ENCODE peak calls at places on chromosomes 13 and 19, in six cellular contexts. U is right lobe of liver, G is esophagus squamous epithelium, J is ascending aorta, T is upper lobe of right lung, Q is GM23338. D is an unnamed sample.
A peak's percentile ranks its signal among the peaks of the same experiment; 100 is the strongest.

GRCh38 chr13:110760611-110761010 is 47.1 kb downstream of the ING1 start:
- DNase-seq in U (no peak), G (no peak), J (no peak), T (no peak), Q (no peak), D (no peak)

GRCh38 chr13:73532582-73532981 is 473.8 kb downstream of the KLF5 start:
- DNase-seq in U (no peak), G (no peak), J (no peak), T (no peak), Q (no peak), D (no peak)

GRCh38 chr19:50432221-50432626 is 468 bp upstream of the MYBPC2 start:
- DNase-seq in U (no peak), G (no peak), J (no peak), T (no peak), Q (peak; percentile 69), D (no peak)

GRCh38 chr13:36261011-36261410 is 36.6 kb downstream of the CCDC169 start:
- DNase-seq in U (no peak), G (no peak), J (no peak), T (no peak), Q (no peak), D (no peak)

GRCh38 chr13:112118451-112119064 is 51.6 kb downstream of the SOX1 start:
- DNase-seq in U (no peak), G (no peak), J (no peak), T (no peak), Q (no peak), D (no peak)

GRCh38 chr13:112165712-112166111 is 98.8 kb downstream of the SOX1 start:
- DNase-seq in U (no peak), G (no peak), J (no peak), T (peak; percentile 29), Q (peak; percentile 14), D (no peak)

GRCh38 chr13:54758795-54759194 is 1730.2 kb downstream of the OLFM4 start:
- DNase-seq in U (no peak), G (no peak), J (no peak), T (no peak), Q (peak; percentile 24), D (no peak)

GRCh38 chr13:46687810-46688209 is 109.2 kb downstream of the ESD start:
- DNase-seq in U (peak; percentile 39), G (no peak), J (no peak), T (no peak), Q (peak; percentile 80), D (no peak)

GRCh38 chr19:38736036-38736412 is 8.2 kb downstream of the CAPN12 start:
- DNase-seq in U (peak; percentile 75), G (no peak), J (no peak), T (peak; percentile 84), Q (peak; percentile 58), D (no peak)
- H3K4me3 ChIP-seq in U (peak overlapping the region; percentile 54), G (peak overlapping the region; percentile 50), J (peak overlapping the region; percentile 63), T (peak overlapping the region; percentile 42), Q (peak overlapping the region; percentile 61), D (peak overlapping the region; percentile 32)

GRCh38 chr19:48814895-48815294 is 4.1 kb upstream of the BCAT2 start:
- DNase-seq in U (no peak), G (no peak), J (no peak), T (no peak), Q (peak; percentile 55), D (no peak)

GRCh38 chr19:48817585-48818124 is 6.8 kb upstream of the BCAT2 start:
- DNase-seq in U (no peak), G (no peak), J (no peak), T (no peak), Q (no peak), D (no peak)

GRCh38 chr19:48813123-48813911 is 2.5 kb upstream of the BCAT2 start:
- DNase-seq in U (no peak), G (no peak), J (no peak), T (no peak), Q (peak; percentile 69), D (no peak)

GRCh38 chr19:48818234-48818823 is 7.5 kb upstream of the BCAT2 start:
- DNase-seq in U (no peak), G (no peak), J (no peak), T (peak; percentile 83), Q (no peak), D (no peak)

GRCh38 chr19:48815870-48816501 is 5.2 kb upstream of the BCAT2 start:
- DNase-seq in U (no peak), G (no peak), J (no peak), T (no peak), Q (peak; percentile 63), D (no peak)
- TF ChIP-seq CTCF in U (no peak), G (no peak), J (no peak), T (no peak), Q (no peak), D (peak; percentile 15)

GRCh38 chr19:47109541-47110375 is 3.8 kb downstream of the ZC3H4 start:
- DNase-seq in U (no peak), G (no peak), J (no peak), T (no peak), Q (peak; percentile 52), D (no peak)
- H3K4me3 ChIP-seq in U (peak overlapping the region; percentile 95), G (peak overlapping the region; percentile 98), J (peak overlapping the region; percentile 87), T (peak overlapping the region; percentile 88), Q (peak overlapping the region; percentile 92), D (peak overlapping the region; percentile 96)

GRCh38 chr13:84845875-84846619 is 953.2 kb downstream of the SLITRK6 start:
- DNase-seq in U (no peak), G (no peak), J (no peak), T (no peak), Q (no peak), D (no peak)
- TF ChIP-seq CTCF in U (no peak), G (no peak), J (no peak), T (no peak), Q (no peak), D (no peak)

DNA sequence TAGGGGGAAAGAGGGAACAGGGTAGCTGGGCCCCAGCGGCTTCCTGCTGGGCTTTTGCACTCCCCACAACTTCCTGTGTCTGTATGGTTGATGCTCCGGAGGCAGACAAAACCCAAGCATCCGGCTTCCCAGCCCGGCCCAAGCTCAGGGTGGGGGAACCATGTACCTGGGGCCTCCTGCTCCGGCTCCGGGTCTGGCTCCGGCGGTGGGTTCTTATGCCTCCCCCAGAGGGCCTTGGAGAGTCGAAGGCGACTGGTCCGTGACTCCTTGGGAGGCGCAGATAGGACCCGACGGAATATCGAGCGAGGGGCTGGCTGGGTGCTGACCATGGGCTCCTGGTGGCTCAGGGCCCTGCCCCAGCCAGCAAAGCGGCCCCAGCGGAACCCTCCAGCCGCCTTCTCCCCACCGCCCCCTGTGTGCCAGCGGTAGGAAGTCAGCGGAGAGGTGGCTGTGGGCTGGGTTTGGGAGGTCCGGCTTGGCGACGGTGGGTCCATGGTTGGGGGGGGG is 426 bp downstream of the RASAL3 start:
- DNase-seq in U (peak; percentile 45), G (peak; percentile 20), J (no peak), T (no peak), Q (peak; percentile 59), D (peak; percentile 40)
- H3K4me3 ChIP-seq in U (peak overlapping the region; percentile 44), G (peak overlapping the region; percentile 47), J (peak overlapping the region; percentile 50), T (peak overlapping the region; percentile 56), Q (peak overlapping the region; percentile 50), D (peak overlapping the region; percentile 90)

DNA sequence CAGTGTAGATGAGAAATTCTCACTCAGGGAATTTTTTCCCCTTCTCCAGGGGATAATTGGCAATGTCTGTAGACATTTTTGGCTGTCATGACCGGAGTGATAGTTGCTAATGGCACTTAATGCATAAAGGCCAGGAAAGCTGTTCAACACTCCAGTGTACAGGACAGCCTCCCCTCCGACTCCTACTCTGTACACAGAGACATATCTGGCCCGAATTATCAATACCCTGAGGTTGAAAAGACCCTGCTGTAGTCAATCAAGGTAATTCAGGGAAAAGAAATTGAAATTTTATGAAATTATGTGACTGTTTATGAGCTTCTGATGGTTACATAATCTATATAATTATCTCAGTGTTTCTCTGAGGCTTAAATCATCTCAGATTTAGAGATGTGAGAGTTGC is 720.7 kb downstream of the OLFM4 start:
- DNase-seq in U (no peak), G (no peak), J (no peak), T (no peak), Q (no peak), D (no peak)
- TF ChIP-seq CTCF in U (no peak), G (no peak), J (no peak), T (no peak), Q (no peak), D (no peak)

GRCh38 chr13:30375436-30375835 is 46.9 kb upstream of the UBE2L5 start:
- DNase-seq in U (no peak), G (no peak), J (no peak), T (no peak), Q (no peak), D (no peak)

GRCh38 chr13:30370916-30371521 is 51.3 kb upstream of the UBE2L5 start:
- DNase-seq in U (no peak), G (no peak), J (no peak), T (no peak), Q (no peak), D (no peak)

GRCh38 chr13:30370146-30370545 is 52.1 kb upstream of the UBE2L5 start:
- DNase-seq in U (no peak), G (no peak), J (no peak), T (no peak), Q (no peak), D (no peak)

GRCh38 chr13:30373727-30374126 is 48.6 kb upstream of the UBE2L5 start:
- DNase-seq in U (no peak), G (peak; percentile 4), J (no peak), T (no peak), Q (no peak), D (peak; percentile 59)

DNA sequence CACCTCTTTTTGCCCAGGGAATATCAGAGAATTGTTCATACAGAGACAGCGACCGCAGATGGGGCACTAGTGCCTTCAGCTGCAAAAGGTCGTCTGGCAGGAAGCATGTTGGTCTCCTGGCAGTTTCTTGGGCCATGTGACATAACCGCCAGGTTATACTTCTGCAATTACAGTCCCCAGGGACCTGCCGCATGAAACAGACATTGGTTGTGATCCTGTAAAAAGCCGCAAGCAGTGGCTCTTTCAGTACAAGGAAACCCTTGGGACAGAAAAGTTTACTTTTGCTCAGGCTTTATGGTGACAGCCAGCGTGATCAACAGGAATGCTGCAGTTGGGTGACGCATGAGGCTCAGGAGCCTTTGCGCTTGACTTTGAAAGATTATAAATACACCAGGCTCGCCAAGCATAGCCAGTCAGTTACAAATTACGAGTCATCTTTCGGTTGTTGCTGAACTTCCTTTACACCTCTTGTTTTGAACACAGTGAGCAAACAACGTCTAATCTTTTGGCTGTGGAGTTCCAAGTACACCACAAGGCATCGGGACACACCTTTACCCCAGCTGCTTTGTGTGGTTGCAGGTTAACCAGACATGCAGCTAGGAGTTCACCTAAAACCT is 50.5 kb upstream of the UBE2L5 start:
- DNase-seq in U (no peak), G (peak; percentile 29), J (no peak), T (no peak), Q (no peak), D (peak; percentile 92)
- H3K4me3 ChIP-seq in U (peak overlapping the region; percentile 2), G (no peak overlapping the region), J (no peak overlapping the region), T (peak overlapping the region; percentile 5), Q (no peak overlapping the region), D (peak overlapping the region; percentile 2)

DNA sequence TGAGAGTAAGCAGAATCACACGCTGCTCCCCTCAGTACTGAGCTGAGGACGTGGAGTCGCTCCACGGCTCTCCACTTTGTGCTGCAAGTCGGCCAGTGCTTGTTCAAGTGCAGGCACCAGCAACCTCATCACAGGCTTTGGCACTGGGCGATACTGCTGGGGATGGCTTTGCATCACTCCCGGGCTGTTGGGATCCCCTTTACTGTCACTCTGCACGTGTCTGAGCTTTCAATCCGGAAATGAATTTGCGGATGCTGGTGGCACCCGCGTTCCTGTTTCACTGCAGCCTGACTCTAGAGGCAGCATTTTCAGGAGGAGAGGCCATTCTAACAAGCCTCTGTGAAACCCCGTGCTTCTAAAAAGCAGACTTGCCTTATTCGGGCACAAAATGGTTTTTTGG is 19.1 kb downstream of the SMARCA4 start:
- DNase-seq in U (no peak), G (no peak), J (no peak), T (no peak), Q (no peak), D (no peak)
- TF ChIP-seq CTCF in U (no peak), G (no peak), J (peak; percentile 29), T (no peak), Q (no peak), D (no peak)